ENCODE peak calls at places on chromosomes 5 and 9, in four cellular contexts. J is HepG2, Z is esophagus muscularis mucosa, N is A549. P is an unnamed sample.

GRCh38 chr5:125321654-125322053 is 575.2 kb upstream of the ZNF608 start:
- DNase-seq in J (no peak), N (no peak), Z (no peak), P (no peak)

GRCh38 chr9:134099123-134099761 is 31.4 kb upstream of the BRD3 start:
- DNase-seq in N (peak), J (peak), Z (no peak), P (peak)

GRCh38 chr5:88659529-88660325 is 223.3 kb downstream of the MEF2C start:
- DNase-seq in Z (peak), N (no peak), J (no peak), P (no peak)

GRCh38 chr5:57780306-57780958 is 297.8 kb upstream of the ACTBL2 start:
- DNase-seq in J (no peak), Z (no peak), N (no peak), P (no peak)

GRCh38 chr9:122204491-122204890 is 24.3 kb downstream of the LHX6 start:
- DNase-seq in J (no peak), N (no peak), Z (no peak), P (no peak)

GRCh38 chr9:7802666-7803065 is 3.1 kb upstream of the DMAC1 start:
- DNase-seq in Z (no peak), J (no peak), N (no peak), P (no peak)

GRCh38 chr9:72022846-72023245 is 37.6 kb downstream of the C9orf57 start:
- DNase-seq in N (no peak), Z (no peak), J (no peak), P (no peak)

GRCh38 chr5:53110156-53110555 is 599 bp upstream of the MOCS2 start:
- DNase-seq in Z (no peak), J (no peak), N (no peak), P (no peak)

GRCh38 chr5:157253547-157253946 is 12.4 kb upstream of the CYFIP2 start:
- DNase-seq in Z (peak), N (peak), J (peak), P (no peak)

GRCh38 chr5:149810856-149811255 is 80.7 kb downstream of the PPARGC1B start:
- DNase-seq in J (no peak), N (no peak), Z (no peak), P (peak)

GRCh38 chr9:136808781-136809158 is 1.0 kb downstream of the RABL6 start:
- DNase-seq in N (no peak), Z (no peak), J (no peak), P (no peak)

GRCh38 chr5:68074048-68074632 is 141.4 kb upstream of the PIK3R1 start:
- DNase-seq in Z (no peak), J (no peak), N (no peak), P (no peak)

GRCh38 chr9:93452710-93453046 is 703 bp downstream of the FAM120AOS start:
- DNase-seq in Z (no peak), J (no peak), N (no peak), P (no peak)

GRCh38 chr5:74934949-74935751 is 69.0 kb upstream of the FAM169A start:
- DNase-seq in Z (no peak), N (no peak), J (peak), P (no peak)

GRCh38 chr9:89666950-89667349 is 62.1 kb downstream of the GADD45G start:
- DNase-seq in J (no peak), Z (no peak), N (no peak), P (no peak)

GRCh38 chr9:89664010-89664409 is 59.2 kb downstream of the GADD45G start:
- DNase-seq in J (no peak), N (no peak), Z (no peak), P (no peak)

GRCh38 chr9:89663264-89663970 is 58.6 kb downstream of the GADD45G start:
- DNase-seq in Z (no peak), N (no peak), J (no peak), P (no peak)

GRCh38 chr9:89666364-89666763 is 61.6 kb downstream of the GADD45G start:
- DNase-seq in Z (no peak), N (no peak), J (no peak), P (no peak)

DNA sequence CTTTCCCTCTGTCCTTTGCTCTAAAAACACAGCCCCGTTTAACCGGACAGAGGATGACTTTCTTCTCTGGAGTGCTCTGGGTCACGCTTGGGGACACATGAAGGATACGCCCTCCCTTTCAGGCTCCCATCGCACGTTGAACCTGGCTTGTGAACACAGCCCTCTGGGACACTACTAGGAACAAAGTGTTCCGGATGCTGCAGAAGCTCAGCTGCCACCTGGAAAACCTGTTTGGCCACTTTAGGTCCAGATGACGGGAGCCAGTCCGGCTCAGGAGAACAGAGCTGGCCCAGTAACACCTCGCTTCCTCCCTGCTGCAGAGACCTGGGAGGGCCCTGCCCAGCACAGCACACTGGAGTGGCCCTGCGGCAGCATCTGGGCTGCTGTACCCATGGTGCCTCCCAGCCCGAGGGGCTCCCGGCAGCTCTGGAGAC is 60.1 kb downstream of the GADD45G start:
- DNase-seq in N (no peak), J (no peak), Z (no peak), P (no peak)
- TF ChIP-seq EP300 in N (no peak), J (no peak), Z (no peak), P (no peak)

GRCh38 chr5:145760660-145761059 is 74.5 kb downstream of the PRELID2 start:
- DNase-seq in J (no peak), Z (no peak), N (no peak), P (no peak)
- TF ChIP-seq EP300 in J (no peak), Z (no peak), N (no peak), P (no peak)

DNA sequence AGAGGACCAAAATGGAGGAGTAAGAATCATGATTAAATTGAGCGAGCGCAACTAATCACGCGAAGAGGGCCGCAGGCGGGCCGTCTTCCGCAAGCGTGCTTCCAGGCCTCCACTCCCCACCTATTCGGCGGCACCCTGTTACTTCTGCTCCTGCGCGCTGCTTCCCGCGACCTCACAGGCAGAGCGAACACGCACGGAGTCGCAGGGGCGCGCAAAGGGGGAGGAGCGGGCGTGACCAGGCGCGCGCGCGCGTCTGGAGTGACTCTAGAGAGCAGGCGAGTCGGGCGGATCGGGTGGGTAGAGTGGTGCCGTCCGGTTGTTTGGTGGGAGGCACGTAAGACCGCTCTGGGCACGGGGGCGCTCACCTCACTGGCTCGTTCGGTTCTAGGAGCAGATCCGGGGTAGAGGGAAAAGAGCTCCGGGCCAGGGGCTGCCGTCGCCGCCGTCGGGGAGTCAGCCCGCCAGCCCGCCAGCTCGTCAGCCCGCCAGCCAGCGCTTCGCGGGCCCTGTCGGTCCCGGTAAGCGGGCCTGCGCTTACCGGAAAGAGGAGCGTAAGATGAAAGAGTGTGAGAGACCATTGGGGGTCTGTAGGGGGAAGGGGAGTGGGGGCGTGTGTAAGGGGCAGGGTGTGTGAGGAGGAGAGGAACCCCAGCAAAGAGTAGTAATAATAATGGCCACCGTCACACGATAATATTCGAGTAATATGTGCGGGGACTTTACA is at the start of gene CNOT8:
- DNase-seq in Z (peak), N (peak), J (peak), P (peak)
- TF ChIP-seq EP300 in Z (no peak), N (no peak), J (peak), P (no peak)

DNA sequence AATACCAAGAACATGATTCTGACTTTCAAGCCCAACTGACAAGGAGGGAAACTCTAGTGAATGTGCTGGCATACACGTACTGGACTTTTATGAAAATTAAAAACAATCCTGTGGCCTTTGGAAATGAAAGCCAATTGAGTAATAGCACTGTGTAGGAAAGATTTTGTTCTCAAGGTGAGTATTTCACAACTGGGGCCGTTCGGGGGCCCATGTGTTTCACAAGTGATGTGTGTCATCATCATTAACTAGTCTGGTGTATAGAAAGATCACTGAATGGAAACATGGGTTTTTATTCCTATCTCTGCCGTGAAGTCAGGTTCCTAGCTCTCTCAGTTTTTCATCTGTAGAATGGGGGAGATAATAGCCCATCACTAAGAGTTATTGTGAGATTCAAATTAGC is 605.0 kb upstream of the CLINT1 start:
- DNase-seq in Z (no peak), N (no peak), J (peak), P (no peak)
- TF ChIP-seq EP300 in Z (no peak), N (no peak), J (no peak), P (no peak)

GRCh38 chr9:6008169-6008979 is 7.0 kb downstream of the RANBP6 start:
- DNase-seq in J (peak), Z (peak), N (peak), P (peak)
- TF ChIP-seq EP300 in J (no peak), Z (no peak), N (no peak), P (no peak)

GRCh38 chr5:97550164-97550563 is 367.1 kb upstream of the RIOK2 start:
- DNase-seq in Z (no peak), J (no peak), N (no peak), P (no peak)
- TF ChIP-seq EP300 in Z (no peak), J (no peak), N (no peak), P (no peak)

P was measured in GM12878.